ENCODE peak calls at places on chromosome 17, in nine cellular contexts. One of them, this sample, is unnamed.

GRCh38 chr17:17810374-17811248 is 26.2 kb downstream of the SREBF1 start:
- DNase-seq in PC-9: no peak
- DNase-seq in Peyer's patch: no peak
- DNase-seq in B cell: peak
- DNase-seq in AG09309: no peak
- DNase-seq in HL-60: no peak
- DNase-seq in RWPE1: no peak
- DNase-seq in neural progenitor cell: peak
- DNase-seq in Panc1: no peak
- DNase-seq in this sample: no peak

GRCh38 chr17:27457731-27458523 is 1.7 kb downstream of the KSR1 start:
- DNase-seq in Peyer's patch: no peak
- DNase-seq in neural progenitor cell: peak
- DNase-seq in B cell: peak
- DNase-seq in AG09309: peak
- DNase-seq in PC-9: no peak
- DNase-seq in HL-60: peak
- DNase-seq in RWPE1: no peak
- DNase-seq in Panc1: no peak
- DNase-seq in this sample: no peak

GRCh38 chr17:35141681-35142466 is at the start of gene NLE1:
- DNase-seq in HL-60: peak
- DNase-seq in AG09309: no peak
- DNase-seq in neural progenitor cell: peak
- DNase-seq in PC-9: peak
- DNase-seq in Peyer's patch: peak
- DNase-seq in Panc1: no peak
- DNase-seq in B cell: peak
- DNase-seq in RWPE1: peak
- DNase-seq in this sample: peak

GRCh38 chr17:52383493-52384100 is 225.1 kb upstream of the CA10 start:
- DNase-seq in HL-60: peak
- DNase-seq in neural progenitor cell: peak
- DNase-seq in AG09309: no peak
- DNase-seq in PC-9: peak
- DNase-seq in Peyer's patch: no peak
- DNase-seq in RWPE1: peak
- DNase-seq in Panc1: peak
- DNase-seq in B cell: no peak
- DNase-seq in this sample: peak

GRCh38 chr17:79019631-79020584 is 4.1 kb upstream of the C1QTNF1 start:
- DNase-seq in Peyer's patch: peak
- DNase-seq in HL-60: no peak
- DNase-seq in Panc1: peak
- DNase-seq in AG09309: no peak
- DNase-seq in neural progenitor cell: peak
- DNase-seq in B cell: no peak
- DNase-seq in PC-9: peak
- DNase-seq in RWPE1: peak
- DNase-seq in this sample: peak

GRCh38 chr17:17712268-17712924 is 31.1 kb downstream of the RAI1 start:
- DNase-seq in Peyer's patch: no peak
- DNase-seq in AG09309: peak
- DNase-seq in HL-60: peak
- DNase-seq in B cell: no peak
- DNase-seq in Panc1: no peak
- DNase-seq in neural progenitor cell: no peak
- DNase-seq in PC-9: peak
- DNase-seq in RWPE1: no peak
- DNase-seq in this sample: peak

GRCh38 chr17:74332763-74333220 is 6.8 kb downstream of the KIF19 start:
- DNase-seq in neural progenitor cell: peak
- DNase-seq in B cell: no peak
- DNase-seq in Panc1: no peak
- DNase-seq in HL-60: no peak
- DNase-seq in PC-9: no peak
- DNase-seq in AG09309: no peak
- DNase-seq in RWPE1: no peak
- DNase-seq in Peyer's patch: no peak
- DNase-seq in this sample: no peak

GRCh38 chr17:47850692-47851573 is at the start of gene SP6:
- DNase-seq in HL-60: no peak
- DNase-seq in AG09309: no peak
- DNase-seq in RWPE1: peak
- DNase-seq in B cell: peak
- DNase-seq in Panc1: no peak
- DNase-seq in Peyer's patch: peak
- DNase-seq in neural progenitor cell: peak
- DNase-seq in PC-9: peak
- DNase-seq in this sample: peak

GRCh38 chr17:43782903-43783462 is 2.7 kb downstream of the CFAP97D1 start:
- DNase-seq in HL-60: no peak
- DNase-seq in AG09309: no peak
- DNase-seq in RWPE1: no peak
- DNase-seq in B cell: no peak
- DNase-seq in Peyer's patch: no peak
- DNase-seq in PC-9: no peak
- DNase-seq in Panc1: no peak
- DNase-seq in neural progenitor cell: no peak
- DNase-seq in this sample: no peak

GRCh38 chr17:43780135-43780534 is at the start of gene CFAP97D1:
- DNase-seq in AG09309: no peak
- DNase-seq in Panc1: no peak
- DNase-seq in B cell: no peak
- DNase-seq in neural progenitor cell: no peak
- DNase-seq in HL-60: no peak
- DNase-seq in PC-9: no peak
- DNase-seq in RWPE1: no peak
- DNase-seq in Peyer's patch: no peak
- DNase-seq in this sample: no peak

GRCh38 chr17:43784068-43784467 is 3.8 kb downstream of the CFAP97D1 start:
- DNase-seq in neural progenitor cell: no peak
- DNase-seq in Panc1: no peak
- DNase-seq in AG09309: no peak
- DNase-seq in HL-60: no peak
- DNase-seq in Peyer's patch: no peak
- DNase-seq in B cell: no peak
- DNase-seq in RWPE1: no peak
- DNase-seq in PC-9: no peak
- DNase-seq in this sample: no peak

GRCh38 chr17:43778337-43779144 is at the start of gene DUSP3:
- DNase-seq in neural progenitor cell: peak
- DNase-seq in Peyer's patch: peak
- DNase-seq in Panc1: no peak
- DNase-seq in PC-9: peak
- DNase-seq in HL-60: peak
- DNase-seq in AG09309: peak
- DNase-seq in RWPE1: peak
- DNase-seq in B cell: peak
- DNase-seq in this sample: peak

GRCh38 chr17:43779145-43780125 is 658 bp upstream of the DUSP3 start:
- DNase-seq in RWPE1: no peak
- DNase-seq in HL-60: no peak
- DNase-seq in neural progenitor cell: peak
- DNase-seq in AG09309: no peak
- DNase-seq in Panc1: no peak
- DNase-seq in Peyer's patch: no peak
- DNase-seq in PC-9: no peak
- DNase-seq in B cell: no peak
- DNase-seq in this sample: peak
- TF ChIP-seq CTCF in RWPE1: no peak
- TF ChIP-seq CTCF in HL-60: no peak
- TF ChIP-seq CTCF in neural progenitor cell: no peak
- TF ChIP-seq CTCF in AG09309: peak
- TF ChIP-seq CTCF in Panc1: no peak
- TF ChIP-seq CTCF in Peyer's patch: peak
- TF ChIP-seq CTCF in PC-9: peak
- TF ChIP-seq CTCF in B cell: no peak
- TF ChIP-seq CTCF in this sample: peak

DNA sequence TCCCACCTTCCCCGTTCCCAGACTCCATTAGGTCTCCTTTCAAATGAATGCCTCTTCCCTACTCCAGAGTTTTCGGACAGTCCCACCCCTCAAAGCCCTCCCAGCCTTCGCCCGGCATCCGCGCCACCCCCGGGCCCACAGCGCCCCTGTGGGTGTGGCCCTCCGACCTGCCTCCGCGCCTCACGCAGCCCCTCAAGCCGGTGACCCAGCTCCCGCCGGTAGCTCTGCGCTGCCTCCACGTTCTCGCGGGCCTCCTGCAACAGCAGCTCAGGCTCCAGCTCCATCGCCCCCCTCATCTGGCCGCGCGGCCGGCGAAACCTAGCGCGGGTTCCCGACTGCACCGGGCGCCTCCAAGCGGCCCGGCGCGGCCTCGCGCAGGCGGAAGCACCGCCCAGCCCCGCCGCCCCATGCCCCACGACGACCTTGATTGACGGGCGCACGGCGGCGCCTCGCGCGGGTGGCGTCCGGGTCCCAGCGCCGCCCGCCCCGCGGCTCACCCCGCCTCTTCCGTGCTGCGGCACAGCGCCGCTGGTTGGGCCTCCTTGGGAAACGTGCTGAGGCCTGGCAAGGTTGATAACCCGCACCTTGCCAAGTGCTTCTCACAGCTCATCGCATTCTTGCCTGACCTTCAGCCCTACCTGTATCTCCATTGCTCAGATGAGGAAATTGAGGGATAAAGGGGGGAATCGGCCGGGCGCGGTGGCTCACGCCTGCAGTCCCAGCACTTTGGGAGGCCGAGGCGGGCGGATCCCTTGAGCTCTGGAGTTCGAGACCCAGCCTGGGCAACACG is at the start of gene CRLF3:
- DNase-seq in Panc1: peak
- DNase-seq in AG09309: peak
- DNase-seq in PC-9: peak
- DNase-seq in neural progenitor cell: peak
- DNase-seq in Peyer's patch: peak
- DNase-seq in HL-60: peak
- DNase-seq in RWPE1: peak
- DNase-seq in B cell: peak
- DNase-seq in this sample: peak
- TF ChIP-seq CTCF in Panc1: peak
- TF ChIP-seq CTCF in AG09309: peak
- TF ChIP-seq CTCF in PC-9: no peak
- TF ChIP-seq CTCF in neural progenitor cell: peak
- TF ChIP-seq CTCF in Peyer's patch: peak
- TF ChIP-seq CTCF in HL-60: peak
- TF ChIP-seq CTCF in RWPE1: peak
- TF ChIP-seq CTCF in B cell: peak
- TF ChIP-seq CTCF in this sample: peak

GRCh38 chr17:2396192-2396567 is 4.7 kb downstream of the MNT start:
- DNase-seq in PC-9: no peak
- DNase-seq in AG09309: no peak
- DNase-seq in HL-60: no peak
- DNase-seq in B cell: no peak
- DNase-seq in Peyer's patch: no peak
- DNase-seq in neural progenitor cell: no peak
- DNase-seq in RWPE1: no peak
- DNase-seq in Panc1: no peak
- DNase-seq in this sample: no peak

GRCh38 chr17:2393954-2394749 is 6.7 kb downstream of the MNT start:
- DNase-seq in Peyer's patch: no peak
- DNase-seq in neural progenitor cell: peak
- DNase-seq in HL-60: no peak
- DNase-seq in B cell: no peak
- DNase-seq in PC-9: no peak
- DNase-seq in RWPE1: no peak
- DNase-seq in Panc1: no peak
- DNase-seq in AG09309: no peak
- DNase-seq in this sample: peak

GRCh38 chr17:2393184-2393953 is 7.5 kb downstream of the MNT start:
- DNase-seq in Peyer's patch: peak
- DNase-seq in PC-9: peak
- DNase-seq in AG09309: peak
- DNase-seq in Panc1: no peak
- DNase-seq in RWPE1: peak
- DNase-seq in B cell: peak
- DNase-seq in HL-60: peak
- DNase-seq in neural progenitor cell: peak
- DNase-seq in this sample: peak

GRCh38 chr17:2395258-2396170 is 5.3 kb downstream of the MNT start:
- DNase-seq in RWPE1: no peak
- DNase-seq in B cell: no peak
- DNase-seq in PC-9: no peak
- DNase-seq in HL-60: no peak
- DNase-seq in Panc1: no peak
- DNase-seq in neural progenitor cell: no peak
- DNase-seq in Peyer's patch: no peak
- DNase-seq in AG09309: no peak
- DNase-seq in this sample: no peak

DNA sequence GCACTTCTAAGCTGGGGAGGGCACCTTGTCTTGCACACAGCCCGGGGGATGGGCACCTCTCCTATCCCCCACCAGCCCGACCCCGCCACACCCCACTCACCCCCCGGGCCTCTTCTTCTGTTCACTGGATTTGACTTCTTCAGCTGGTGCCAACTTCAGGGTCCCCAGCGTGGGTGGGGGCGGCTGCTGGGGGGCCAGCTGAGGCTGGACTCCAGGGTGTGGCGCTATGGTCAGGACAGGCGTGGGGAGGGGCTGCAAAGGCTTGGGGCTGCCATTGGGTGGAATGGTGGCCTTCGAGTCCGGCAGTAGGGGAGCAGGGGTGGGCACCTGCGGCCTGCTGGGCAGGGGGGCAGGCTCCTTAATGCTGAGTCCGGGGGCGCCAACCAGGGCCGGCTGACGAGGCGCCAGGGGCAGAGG is 6.1 kb downstream of the MNT start:
- DNase-seq in HL-60: no peak
- DNase-seq in Panc1: no peak
- DNase-seq in AG09309: no peak
- DNase-seq in B cell: no peak
- DNase-seq in RWPE1: no peak
- DNase-seq in PC-9: no peak
- DNase-seq in Peyer's patch: no peak
- DNase-seq in neural progenitor cell: no peak
- DNase-seq in this sample: no peak
- TF ChIP-seq CTCF in HL-60: no peak
- TF ChIP-seq CTCF in Panc1: no peak
- TF ChIP-seq CTCF in AG09309: no peak
- TF ChIP-seq CTCF in B cell: no peak
- TF ChIP-seq CTCF in RWPE1: no peak
- TF ChIP-seq CTCF in PC-9: no peak
- TF ChIP-seq CTCF in Peyer's patch: no peak
- TF ChIP-seq CTCF in neural progenitor cell: no peak
- TF ChIP-seq CTCF in this sample: no peak

GRCh38 chr17:14295676-14296075 is 5.2 kb upstream of the HS3ST3B1 start:
- DNase-seq in HL-60: no peak
- DNase-seq in AG09309: no peak
- DNase-seq in Panc1: no peak
- DNase-seq in neural progenitor cell: no peak
- DNase-seq in Peyer's patch: no peak
- DNase-seq in B cell: no peak
- DNase-seq in PC-9: no peak
- DNase-seq in RWPE1: no peak
- DNase-seq in this sample: no peak

GRCh38 chr17:14299261-14300093 is 1.4 kb upstream of the HS3ST3B1 start:
- DNase-seq in RWPE1: no peak
- DNase-seq in AG09309: no peak
- DNase-seq in Peyer's patch: peak
- DNase-seq in B cell: peak
- DNase-seq in HL-60: no peak
- DNase-seq in Panc1: no peak
- DNase-seq in PC-9: no peak
- DNase-seq in neural progenitor cell: peak
- DNase-seq in this sample: peak

GRCh38 chr17:14296511-14296910 is 4.4 kb upstream of the HS3ST3B1 start:
- DNase-seq in RWPE1: no peak
- DNase-seq in Panc1: no peak
- DNase-seq in Peyer's patch: no peak
- DNase-seq in PC-9: no peak
- DNase-seq in AG09309: no peak
- DNase-seq in B cell: no peak
- DNase-seq in HL-60: no peak
- DNase-seq in neural progenitor cell: no peak
- DNase-seq in this sample: no peak

GRCh38 chr17:14298221-14298994 is 2.5 kb upstream of the HS3ST3B1 start:
- DNase-seq in HL-60: no peak
- DNase-seq in Peyer's patch: no peak
- DNase-seq in PC-9: no peak
- DNase-seq in AG09309: no peak
- DNase-seq in B cell: no peak
- DNase-seq in neural progenitor cell: peak
- DNase-seq in Panc1: no peak
- DNase-seq in RWPE1: no peak
- DNase-seq in this sample: no peak

DNA sequence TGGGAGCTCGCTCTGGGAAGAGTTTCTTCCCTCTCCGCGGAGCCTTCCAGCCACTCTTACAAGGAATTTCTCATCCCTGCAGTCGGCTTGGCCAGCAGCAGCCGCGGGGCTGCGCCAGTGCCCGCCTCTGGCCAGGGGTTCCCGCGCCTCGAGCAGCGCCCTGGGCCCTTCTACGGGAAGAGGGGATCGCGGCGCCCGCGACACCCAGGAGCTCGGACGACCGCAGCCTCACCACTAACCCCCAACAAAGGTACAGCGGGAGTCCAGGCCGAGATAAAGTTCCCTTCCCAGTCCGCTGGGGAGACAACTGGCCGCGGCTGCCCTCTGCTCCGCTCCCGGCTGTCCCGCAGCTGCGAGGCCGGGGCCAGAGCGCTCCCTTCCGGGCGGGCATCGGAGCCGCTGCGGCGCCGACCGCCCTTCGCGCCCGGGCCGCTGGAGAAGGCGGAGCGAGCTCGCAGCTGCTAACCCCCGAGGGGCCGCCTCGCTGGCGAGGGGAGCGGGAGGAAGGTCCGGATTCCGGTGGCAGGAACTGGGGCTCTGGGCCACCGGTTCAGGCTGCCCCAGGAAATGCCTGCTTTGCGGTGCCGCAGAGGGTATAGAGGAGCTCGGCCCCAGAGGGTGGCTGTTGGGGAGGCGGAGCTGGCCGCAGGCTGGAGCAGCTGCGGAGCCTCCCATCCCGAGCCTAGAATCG is 3.6 kb upstream of the HS3ST3B1 start:
- DNase-seq in Panc1: no peak
- DNase-seq in B cell: peak
- DNase-seq in HL-60: peak
- DNase-seq in neural progenitor cell: peak
- DNase-seq in RWPE1: no peak
- DNase-seq in Peyer's patch: peak
- DNase-seq in AG09309: no peak
- DNase-seq in PC-9: no peak
- DNase-seq in this sample: peak
- TF ChIP-seq CTCF in Panc1: no peak
- TF ChIP-seq CTCF in B cell: no peak
- TF ChIP-seq CTCF in HL-60: no peak
- TF ChIP-seq CTCF in neural progenitor cell: peak
- TF ChIP-seq CTCF in RWPE1: peak
- TF ChIP-seq CTCF in Peyer's patch: peak
- TF ChIP-seq CTCF in AG09309: peak
- TF ChIP-seq CTCF in PC-9: no peak
- TF ChIP-seq CTCF in this sample: no peak

This sample was measured in activated CD8-positive, alpha-beta T cell treated with anti-CD3 and anti-CD28 coated beads for 36 hours.